ENCODE peak calls at places on chromosomes 13 and 19, in ten cellular contexts. Z is psoas muscle, I is uterus, N is body of pancreas, V is adrenal gland, P is tibial nerve, O is MM.1S, A is Caco-2, Q is mammary epithelial cell, H is esophagus squamous epithelium. T is an unnamed sample. For H3K36me3, the result is how much of the 10 kb centered on the place peaks cover.

GRCh38 chr19:4288091-4288777 is 9.2 kb downstream of the SHD start:
- DNase-seq in Z (no peak), I (no peak), N (no peak), V (no peak), P (no peak), O (no peak), A (peak), Q (no peak), H (no peak), T (no peak)

GRCh38 chr19:32891609-32892008 is 22.0 kb upstream of the SLC7A9 start:
- DNase-seq in Z (no peak), I (no peak), N (no peak), V (no peak), P (no peak), O (no peak), A (no peak), Q (no peak), H (no peak), T (no peak)

GRCh38 chr19:50967924-50968708 is 1.3 kb downstream of the KLK6 start:
- DNase-seq in Z (no peak), I (no peak), N (no peak), V (no peak), P (no peak), O (no peak), A (no peak), Q (peak), H (no peak), T (no peak)

GRCh38 chr13:52447815-52448552 is 2.5 kb downstream of the VPS36 start:
- DNase-seq in Z (no peak), I (no peak), N (no peak), V (no peak), P (no peak), O (no peak), A (no peak), Q (peak), H (no peak), T (no peak)

GRCh38 chr13:47326061-47326460 is 429.2 kb upstream of the HTR2A start:
- DNase-seq in Z (no peak), I (no peak), N (no peak), V (no peak), P (no peak), O (no peak), A (no peak), Q (no peak), H (no peak), T (no peak)

GRCh38 chr19:3298853-3299449 is 67.4 kb upstream of the NFIC start:
- DNase-seq in Z (no peak), I (no peak), N (no peak), V (no peak), P (no peak), O (no peak), A (no peak), Q (no peak), H (no peak), T (no peak)

GRCh38 chr19:3403489-3404323 is 37.3 kb downstream of the NFIC start:
- DNase-seq in Z (peak), I (peak), N (peak), V (peak), P (peak), O (no peak), A (no peak), Q (peak), H (no peak), T (peak)

GRCh38 chr13:34035676-34036325 is 217.9 kb downstream of the RFC3 start:
- DNase-seq in Z (no peak), I (no peak), N (no peak), V (peak), P (no peak), O (no peak), A (no peak), Q (peak), H (no peak), T (no peak)

GRCh38 chr19:54461201-54462071 is 2.1 kb downstream of the LENG9 start:
- DNase-seq in Z (peak), I (no peak), N (no peak), V (no peak), P (no peak), O (no peak), A (no peak), Q (no peak), H (no peak), T (peak)

GRCh38 chr19:14561832-14562351 is 10.0 kb downstream of the NDUFB7 start:
- DNase-seq in Z (peak), I (no peak), N (peak), V (peak), P (no peak), O (no peak), A (no peak), Q (peak), H (no peak), T (no peak)

GRCh38 chr13:32549788-32550187 is 11.2 kb upstream of the N4BP2L2 start:
- DNase-seq in Z (no peak), I (no peak), N (no peak), V (no peak), P (no peak), O (no peak), A (no peak), Q (no peak), H (no peak), T (no peak)

GRCh38 chr13:112916296-112916695 is 52.7 kb upstream of the MCF2L start:
- DNase-seq in Z (no peak), I (no peak), N (no peak), V (no peak), P (no peak), O (no peak), A (no peak), Q (no peak), H (no peak), T (no peak)

GRCh38 chr13:113918981-113919646 is 54.8 kb downstream of the C13orf46 start:
- DNase-seq in Z (no peak), I (no peak), N (peak), V (no peak), P (no peak), O (no peak), A (peak), Q (no peak), H (no peak), T (peak)

GRCh38 chr13:59269476-59269875 is 894.3 kb downstream of the DIAPH3 start:
- DNase-seq in Z (no peak), I (no peak), N (no peak), V (no peak), P (no peak), O (no peak), A (no peak), Q (peak), H (no peak), T (no peak)

GRCh38 chr13:100789481-100789880 is 114.9 kb upstream of the TMTC4 start:
- DNase-seq in Z (no peak), I (no peak), N (no peak), V (peak), P (no peak), O (peak), A (no peak), Q (peak), H (no peak), T (no peak)

GRCh38 chr19:54373781-54374266 is 9.1 kb upstream of the LAIR1 start:
- DNase-seq in Z (no peak), I (no peak), N (no peak), V (peak), P (no peak), O (peak), A (no peak), Q (no peak), H (no peak), T (no peak)

GRCh38 chr13:107023335-107023734 is 455.4 kb upstream of the ARGLU1 start:
- DNase-seq in Z (no peak), I (no peak), N (no peak), V (no peak), P (no peak), O (no peak), A (no peak), Q (no peak), H (no peak), T (no peak)

GRCh38 chr19:15371786-15372380 is 7.7 kb downstream of the AKAP8 start:
- DNase-seq in Z (no peak), I (no peak), N (no peak), V (no peak), P (no peak), O (no peak), A (no peak), Q (no peak), H (no peak), T (no peak)

GRCh38 chr19:8577247-8577646 is at the start of gene MYO1F:
- DNase-seq in Z (peak), I (no peak), N (no peak), V (peak), P (no peak), O (no peak), A (no peak), Q (no peak), H (no peak), T (no peak)

GRCh38 chr13:31588923-31589322 is 150.4 kb upstream of the RXFP2 start:
- DNase-seq in Z (no peak), I (no peak), N (no peak), V (no peak), P (no peak), O (no peak), A (peak), Q (no peak), H (no peak), T (no peak)

GRCh38 chr13:110346661-110347067 is 39.6 kb downstream of the COL4A2 start:
- DNase-seq in Z (no peak), I (no peak), N (no peak), V (no peak), P (no peak), O (no peak), A (no peak), Q (peak), H (no peak), T (no peak)

GRCh38 chr13:32878172-32878571 is 138.1 kb upstream of the KL start:
- DNase-seq in Z (no peak), I (no peak), N (no peak), V (no peak), P (no peak), O (no peak), A (no peak), Q (peak), H (no peak), T (no peak)

GRCh38 chr19:5799247-5800241 is 5.3 kb upstream of the NRTN start:
- DNase-seq in Z (no peak), I (no peak), N (peak), V (peak), P (no peak), O (no peak), A (no peak), Q (no peak), H (no peak), T (no peak)

GRCh38 chr13:101569807-101570206 is 117.3 kb downstream of the ITGBL1 start:
- DNase-seq in Z (no peak), I (no peak), N (no peak), V (no peak), P (no peak), O (no peak), A (no peak), Q (no peak), H (no peak), T (no peak)

GRCh38 chr19:3149089-3149488 is 13.3 kb downstream of the GNA15 start:
- DNase-seq in Z (no peak), I (no peak), N (no peak), V (no peak), P (no peak), O (no peak), A (no peak), Q (no peak), H (no peak), T (no peak)

GRCh38 chr19:44071824-44072542 is at the start of gene ZNF284:
- DNase-seq in Z (peak), I (peak), N (peak), V (peak), P (peak), O (peak), A (peak), Q (peak), H (peak), T (peak)

GRCh38 chr13:52975969-52976368 is 52.6 kb upstream of the OLFM4 start:
- DNase-seq in Z (no peak), I (no peak), N (no peak), V (no peak), P (no peak), O (no peak), A (no peak), Q (no peak), H (no peak), T (no peak)

GRCh38 chr13:105702441-105702840 is 833.0 kb downstream of the EFNB2 start:
- DNase-seq in Z (no peak), I (no peak), N (peak), V (no peak), P (no peak), O (no peak), A (peak), Q (no peak), H (no peak), T (no peak)

GRCh38 chr19:37977391-37977790 is 70.4 kb downstream of the SIPA1L3 start:
- DNase-seq in Z (no peak), I (no peak), N (no peak), V (no peak), P (no peak), O (no peak), A (no peak), Q (no peak), H (no peak), T (no peak)

GRCh38 chr19:40756502-40757110 is 5.6 kb downstream of the SNRPA start:
- DNase-seq in Z (no peak), I (no peak), N (no peak), V (no peak), P (no peak), O (no peak), A (no peak), Q (peak), H (no peak), T (no peak)
- H3K36me3 ChIP-seq in Z (half or more), I (under half), N (under half), V (under half), P (under half), O (under half), A (under half), Q (under half), H (under half), T (under half)

GRCh38 chr13:30256713-30257432 is 50.5 kb downstream of the KATNAL1 start:
- DNase-seq in Z (no peak), I (no peak), N (no peak), V (no peak), P (no peak), O (no peak), A (no peak), Q (no peak), H (no peak), T (no peak)
- TF ChIP-seq CTCF in Z (no peak), I (peak), N (no peak), V (no peak), P (no peak), O (no peak), A (peak), Q (no peak), H (no peak), T (no peak)

GRCh38 chr13:77176350-77176749 is 149.4 kb upstream of the FBXL3 start:
- DNase-seq in Z (no peak), I (no peak), N (no peak), V (no peak), P (no peak), O (no peak), A (no peak), Q (peak), H (no peak), T (no peak)
- H3K36me3 ChIP-seq in Z (half or more), I (under half), N (under half), V (under half), P (under half), O (under half), A (under half), Q (under half), H (under half), T (half or more)

GRCh38 chr13:67416047-67416925 is 186.2 kb upstream of the PCDH9 start:
- DNase-seq in Z (no peak), I (no peak), N (peak), V (peak), P (no peak), O (no peak), A (peak), Q (peak), H (no peak), T (no peak)
- TF ChIP-seq CTCF in Z (no peak), I (no peak), N (no peak), V (no peak), P (no peak), O (peak), A (peak), Q (peak), H (no peak), T (no peak)

DNA sequence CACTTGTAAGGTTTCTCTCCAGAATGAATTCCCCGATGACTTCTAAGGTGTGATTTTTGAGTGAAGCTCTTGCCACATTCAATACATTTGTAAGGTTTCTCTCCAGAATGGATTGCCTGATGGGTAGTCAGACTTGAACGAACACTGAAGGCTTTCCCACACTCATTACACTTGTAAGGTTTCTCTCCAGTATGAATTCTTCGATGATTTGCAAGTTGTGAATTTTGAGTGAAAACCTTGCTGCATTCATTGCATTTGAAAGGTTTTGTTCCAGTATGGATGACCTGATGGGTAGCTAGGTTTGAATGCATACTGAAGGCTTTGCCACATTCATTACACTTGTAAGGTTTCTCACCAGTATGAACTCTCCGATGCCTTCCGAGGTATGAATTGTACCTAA is 24.3 kb downstream of the ERVV-2 start:
- DNase-seq in Z (no peak), I (no peak), N (no peak), V (no peak), P (no peak), O (no peak), A (no peak), Q (no peak), H (no peak), T (no peak)
- H3K36me3 ChIP-seq in Z (half or more), I (under half), N (under half), V (under half), P (under half), O (under half), A (under half), Q (under half), H (under half), T (half or more)

DNA sequence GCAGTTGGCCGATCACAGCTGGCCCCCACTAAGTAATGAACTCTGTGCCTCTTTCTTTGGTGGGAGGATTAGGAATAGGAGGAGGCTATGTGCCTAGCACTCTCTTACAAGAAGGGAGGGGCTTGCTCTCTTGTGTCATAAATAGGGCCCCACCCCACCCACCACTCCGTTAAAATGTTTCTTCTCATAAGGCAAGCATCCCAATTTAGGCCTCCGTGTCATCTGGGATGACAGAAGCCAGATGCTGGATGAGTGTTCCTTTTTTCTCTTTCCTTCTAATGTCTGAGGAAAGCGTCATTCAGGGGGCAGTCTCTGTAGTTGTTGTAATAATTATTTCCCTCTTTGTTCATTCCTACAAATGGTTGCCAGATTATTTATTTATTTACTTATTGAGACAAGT is at the start of gene LIPE:
- DNase-seq in Z (no peak), I (no peak), N (no peak), V (no peak), P (no peak), O (no peak), A (no peak), Q (no peak), H (no peak), T (no peak)
- TF ChIP-seq CTCF in Z (no peak), I (no peak), N (no peak), V (no peak), P (no peak), O (no peak), A (no peak), Q (no peak), H (no peak), T (no peak)